ENCODE peak calls at places on chromosomes 4 and X, in eight cellular contexts. One of them, this sample, is unnamed.

GRCh38 chrX:8841911-8842310 is 40.7 kb upstream of the FAM9A start:
- DNase-seq in SK-MEL-5: no peak
- DNase-seq in activated naive CD4-positive, alpha-beta T cell treated with Interleukin-2 at 50 U/mL for 16 hours: no peak
- DNase-seq in GM12891: no peak
- DNase-seq in GM06990: no peak
- DNase-seq in activated T-helper 2 cell treated with anti-CD3 and anti-CD28 coated beads, Interferon-gamma antibody, Interleukin-2, Interleukin-4, amounts not matched to agents 10 μg/mL and 5 μg/mL and 100 μg/mL, durations not matched to agents 14 hours and 24 hours and 36 hours: no peak
- DNase-seq in activated T-cell treated with anti-CD3 and anti-CD28 coated beads for 24 hours: no peak
- DNase-seq in Right ventricle myocardium superior: no peak
- DNase-seq in this sample: no peak

GRCh38 chr4:2592572-2592971 is 56.1 kb downstream of the FAM193A start:
- DNase-seq in SK-MEL-5: no peak
- DNase-seq in activated naive CD4-positive, alpha-beta T cell treated with Interleukin-2 at 50 U/mL for 16 hours: no peak
- DNase-seq in GM12891: no peak
- DNase-seq in GM06990: no peak
- DNase-seq in activated T-helper 2 cell treated with anti-CD3 and anti-CD28 coated beads, Interferon-gamma antibody, Interleukin-2, Interleukin-4, amounts not matched to agents 10 μg/mL and 5 μg/mL and 100 μg/mL, durations not matched to agents 14 hours and 24 hours and 36 hours: no peak
- DNase-seq in activated T-cell treated with anti-CD3 and anti-CD28 coated beads for 24 hours: no peak
- DNase-seq in Right ventricle myocardium superior: no peak
- DNase-seq in this sample: no peak

GRCh38 chr4:22356996-22357596 is 158.8 kb downstream of the ADGRA3 start:
- DNase-seq in SK-MEL-5: peak
- DNase-seq in activated naive CD4-positive, alpha-beta T cell treated with Interleukin-2 at 50 U/mL for 16 hours: no peak
- DNase-seq in GM12891: peak
- DNase-seq in GM06990: no peak
- DNase-seq in activated T-helper 2 cell treated with anti-CD3 and anti-CD28 coated beads, Interferon-gamma antibody, Interleukin-2, Interleukin-4, amounts not matched to agents 10 μg/mL and 5 μg/mL and 100 μg/mL, durations not matched to agents 14 hours and 24 hours and 36 hours: no peak
- DNase-seq in activated T-cell treated with anti-CD3 and anti-CD28 coated beads for 24 hours: no peak
- DNase-seq in Right ventricle myocardium superior: no peak
- DNase-seq in this sample: no peak

GRCh38 chr4:27176400-27176799 is 315.8 kb downstream of the STIM2 start:
- DNase-seq in SK-MEL-5: peak
- DNase-seq in activated naive CD4-positive, alpha-beta T cell treated with Interleukin-2 at 50 U/mL for 16 hours: no peak
- DNase-seq in GM12891: no peak
- DNase-seq in GM06990: no peak
- DNase-seq in activated T-helper 2 cell treated with anti-CD3 and anti-CD28 coated beads, Interferon-gamma antibody, Interleukin-2, Interleukin-4, amounts not matched to agents 10 μg/mL and 5 μg/mL and 100 μg/mL, durations not matched to agents 14 hours and 24 hours and 36 hours: no peak
- DNase-seq in activated T-cell treated with anti-CD3 and anti-CD28 coated beads for 24 hours: no peak
- DNase-seq in Right ventricle myocardium superior: no peak
- DNase-seq in this sample: no peak

GRCh38 chrX:115339441-115340025 is 50.0 kb downstream of the LUZP4 start:
- DNase-seq in SK-MEL-5: no peak
- DNase-seq in activated naive CD4-positive, alpha-beta T cell treated with Interleukin-2 at 50 U/mL for 16 hours: no peak
- DNase-seq in GM12891: no peak
- DNase-seq in GM06990: no peak
- DNase-seq in activated T-helper 2 cell treated with anti-CD3 and anti-CD28 coated beads, Interferon-gamma antibody, Interleukin-2, Interleukin-4, amounts not matched to agents 10 μg/mL and 5 μg/mL and 100 μg/mL, durations not matched to agents 14 hours and 24 hours and 36 hours: no peak
- DNase-seq in activated T-cell treated with anti-CD3 and anti-CD28 coated beads for 24 hours: no peak
- DNase-seq in Right ventricle myocardium superior: no peak
- DNase-seq in this sample: no peak

GRCh38 chrX:19017271-19017670 is 33.4 kb upstream of the PHKA2 start:
- DNase-seq in SK-MEL-5: peak
- DNase-seq in activated naive CD4-positive, alpha-beta T cell treated with Interleukin-2 at 50 U/mL for 16 hours: no peak
- DNase-seq in GM12891: no peak
- DNase-seq in GM06990: no peak
- DNase-seq in activated T-helper 2 cell treated with anti-CD3 and anti-CD28 coated beads, Interferon-gamma antibody, Interleukin-2, Interleukin-4, amounts not matched to agents 10 μg/mL and 5 μg/mL and 100 μg/mL, durations not matched to agents 14 hours and 24 hours and 36 hours: no peak
- DNase-seq in activated T-cell treated with anti-CD3 and anti-CD28 coated beads for 24 hours: no peak
- DNase-seq in Right ventricle myocardium superior: no peak
- DNase-seq in this sample: no peak

GRCh38 chrX:152822383-152823086 is 8.0 kb downstream of the CETN2 start:
- DNase-seq in SK-MEL-5: no peak
- DNase-seq in activated naive CD4-positive, alpha-beta T cell treated with Interleukin-2 at 50 U/mL for 16 hours: no peak
- DNase-seq in GM12891: no peak
- DNase-seq in GM06990: no peak
- DNase-seq in activated T-helper 2 cell treated with anti-CD3 and anti-CD28 coated beads, Interferon-gamma antibody, Interleukin-2, Interleukin-4, amounts not matched to agents 10 μg/mL and 5 μg/mL and 100 μg/mL, durations not matched to agents 14 hours and 24 hours and 36 hours: no peak
- DNase-seq in activated T-cell treated with anti-CD3 and anti-CD28 coated beads for 24 hours: no peak
- DNase-seq in Right ventricle myocardium superior: no peak
- DNase-seq in this sample: no peak

GRCh38 chrX:70834587-70834986 is 73.9 kb downstream of the TEX11 start:
- DNase-seq in SK-MEL-5: no peak
- DNase-seq in activated naive CD4-positive, alpha-beta T cell treated with Interleukin-2 at 50 U/mL for 16 hours: no peak
- DNase-seq in GM12891: no peak
- DNase-seq in GM06990: no peak
- DNase-seq in activated T-helper 2 cell treated with anti-CD3 and anti-CD28 coated beads, Interferon-gamma antibody, Interleukin-2, Interleukin-4, amounts not matched to agents 10 μg/mL and 5 μg/mL and 100 μg/mL, durations not matched to agents 14 hours and 24 hours and 36 hours: no peak
- DNase-seq in activated T-cell treated with anti-CD3 and anti-CD28 coated beads for 24 hours: no peak
- DNase-seq in Right ventricle myocardium superior: no peak
- DNase-seq in this sample: no peak

GRCh38 chrX:71930298-71930697 is 19.7 kb downstream of the NHSL2 start:
- DNase-seq in SK-MEL-5: no peak
- DNase-seq in activated naive CD4-positive, alpha-beta T cell treated with Interleukin-2 at 50 U/mL for 16 hours: no peak
- DNase-seq in GM12891: no peak
- DNase-seq in GM06990: no peak
- DNase-seq in activated T-helper 2 cell treated with anti-CD3 and anti-CD28 coated beads, Interferon-gamma antibody, Interleukin-2, Interleukin-4, amounts not matched to agents 10 μg/mL and 5 μg/mL and 100 μg/mL, durations not matched to agents 14 hours and 24 hours and 36 hours: no peak
- DNase-seq in activated T-cell treated with anti-CD3 and anti-CD28 coated beads for 24 hours: no peak
- DNase-seq in Right ventricle myocardium superior: no peak
- DNase-seq in this sample: no peak

GRCh38 chr4:147617841-147618421 is 734 bp downstream of the TMEM184C start:
- DNase-seq in SK-MEL-5: no peak
- DNase-seq in activated naive CD4-positive, alpha-beta T cell treated with Interleukin-2 at 50 U/mL for 16 hours: no peak
- DNase-seq in GM12891: no peak
- DNase-seq in GM06990: no peak
- DNase-seq in activated T-helper 2 cell treated with anti-CD3 and anti-CD28 coated beads, Interferon-gamma antibody, Interleukin-2, Interleukin-4, amounts not matched to agents 10 μg/mL and 5 μg/mL and 100 μg/mL, durations not matched to agents 14 hours and 24 hours and 36 hours: no peak
- DNase-seq in activated T-cell treated with anti-CD3 and anti-CD28 coated beads for 24 hours: no peak
- DNase-seq in Right ventricle myocardium superior: no peak
- DNase-seq in this sample: no peak

GRCh38 chr4:125368161-125368560 is 53.4 kb downstream of the FAT4 start:
- DNase-seq in SK-MEL-5: no peak
- DNase-seq in activated naive CD4-positive, alpha-beta T cell treated with Interleukin-2 at 50 U/mL for 16 hours: no peak
- DNase-seq in GM12891: no peak
- DNase-seq in GM06990: no peak
- DNase-seq in activated T-helper 2 cell treated with anti-CD3 and anti-CD28 coated beads, Interferon-gamma antibody, Interleukin-2, Interleukin-4, amounts not matched to agents 10 μg/mL and 5 μg/mL and 100 μg/mL, durations not matched to agents 14 hours and 24 hours and 36 hours: no peak
- DNase-seq in activated T-cell treated with anti-CD3 and anti-CD28 coated beads for 24 hours: no peak
- DNase-seq in Right ventricle myocardium superior: no peak
- DNase-seq in this sample: no peak

GRCh38 chrX:1477801-1478458 is 25.2 kb upstream of the ASMTL start:
- DNase-seq in SK-MEL-5: no peak
- DNase-seq in activated naive CD4-positive, alpha-beta T cell treated with Interleukin-2 at 50 U/mL for 16 hours: no peak
- DNase-seq in GM12891: no peak
- DNase-seq in GM06990: no peak
- DNase-seq in activated T-helper 2 cell treated with anti-CD3 and anti-CD28 coated beads, Interferon-gamma antibody, Interleukin-2, Interleukin-4, amounts not matched to agents 10 μg/mL and 5 μg/mL and 100 μg/mL, durations not matched to agents 14 hours and 24 hours and 36 hours: peak
- DNase-seq in activated T-cell treated with anti-CD3 and anti-CD28 coated beads for 24 hours: no peak
- DNase-seq in Right ventricle myocardium superior: no peak
- DNase-seq in this sample: no peak

GRCh38 chr4:36508390-36508789 is 227.0 kb downstream of the DTHD1 start:
- DNase-seq in SK-MEL-5: no peak
- DNase-seq in activated naive CD4-positive, alpha-beta T cell treated with Interleukin-2 at 50 U/mL for 16 hours: no peak
- DNase-seq in GM12891: no peak
- DNase-seq in GM06990: no peak
- DNase-seq in activated T-helper 2 cell treated with anti-CD3 and anti-CD28 coated beads, Interferon-gamma antibody, Interleukin-2, Interleukin-4, amounts not matched to agents 10 μg/mL and 5 μg/mL and 100 μg/mL, durations not matched to agents 14 hours and 24 hours and 36 hours: no peak
- DNase-seq in activated T-cell treated with anti-CD3 and anti-CD28 coated beads for 24 hours: no peak
- DNase-seq in Right ventricle myocardium superior: no peak
- DNase-seq in this sample: no peak

GRCh38 chrX:111352424-111352823 is 59.6 kb downstream of the DCX start:
- DNase-seq in SK-MEL-5: no peak
- DNase-seq in activated naive CD4-positive, alpha-beta T cell treated with Interleukin-2 at 50 U/mL for 16 hours: no peak
- DNase-seq in GM12891: no peak
- DNase-seq in GM06990: no peak
- DNase-seq in activated T-helper 2 cell treated with anti-CD3 and anti-CD28 coated beads, Interferon-gamma antibody, Interleukin-2, Interleukin-4, amounts not matched to agents 10 μg/mL and 5 μg/mL and 100 μg/mL, durations not matched to agents 14 hours and 24 hours and 36 hours: no peak
- DNase-seq in activated T-cell treated with anti-CD3 and anti-CD28 coated beads for 24 hours: no peak
- DNase-seq in Right ventricle myocardium superior: peak
- DNase-seq in this sample: no peak

GRCh38 chr4:65167719-65168118 is 502.6 kb downstream of the EPHA5 start:
- DNase-seq in SK-MEL-5: no peak
- DNase-seq in activated naive CD4-positive, alpha-beta T cell treated with Interleukin-2 at 50 U/mL for 16 hours: no peak
- DNase-seq in GM12891: no peak
- DNase-seq in GM06990: no peak
- DNase-seq in activated T-helper 2 cell treated with anti-CD3 and anti-CD28 coated beads, Interferon-gamma antibody, Interleukin-2, Interleukin-4, amounts not matched to agents 10 μg/mL and 5 μg/mL and 100 μg/mL, durations not matched to agents 14 hours and 24 hours and 36 hours: no peak
- DNase-seq in activated T-cell treated with anti-CD3 and anti-CD28 coated beads for 24 hours: no peak
- DNase-seq in Right ventricle myocardium superior: no peak
- DNase-seq in this sample: no peak

GRCh38 chr4:176792348-176793059 is at the start of gene VEGFC:
- DNase-seq in SK-MEL-5: peak
- DNase-seq in activated naive CD4-positive, alpha-beta T cell treated with Interleukin-2 at 50 U/mL for 16 hours: no peak
- DNase-seq in GM12891: peak
- DNase-seq in GM06990: no peak
- DNase-seq in activated T-helper 2 cell treated with anti-CD3 and anti-CD28 coated beads, Interferon-gamma antibody, Interleukin-2, Interleukin-4, amounts not matched to agents 10 μg/mL and 5 μg/mL and 100 μg/mL, durations not matched to agents 14 hours and 24 hours and 36 hours: peak
- DNase-seq in activated T-cell treated with anti-CD3 and anti-CD28 coated beads for 24 hours: no peak
- DNase-seq in Right ventricle myocardium superior: peak
- DNase-seq in this sample: peak

GRCh38 chr4:53895137-53895536 is 169.3 kb downstream of the CHIC2 start:
- DNase-seq in SK-MEL-5: no peak
- DNase-seq in activated naive CD4-positive, alpha-beta T cell treated with Interleukin-2 at 50 U/mL for 16 hours: no peak
- DNase-seq in GM12891: no peak
- DNase-seq in GM06990: no peak
- DNase-seq in activated T-helper 2 cell treated with anti-CD3 and anti-CD28 coated beads, Interferon-gamma antibody, Interleukin-2, Interleukin-4, amounts not matched to agents 10 μg/mL and 5 μg/mL and 100 μg/mL, durations not matched to agents 14 hours and 24 hours and 36 hours: no peak
- DNase-seq in activated T-cell treated with anti-CD3 and anti-CD28 coated beads for 24 hours: no peak
- DNase-seq in Right ventricle myocardium superior: no peak
- DNase-seq in this sample: no peak

GRCh38 chr4:55018978-55019377 is 106.4 kb downstream of the KDR start:
- DNase-seq in SK-MEL-5: no peak
- DNase-seq in activated naive CD4-positive, alpha-beta T cell treated with Interleukin-2 at 50 U/mL for 16 hours: no peak
- DNase-seq in GM12891: no peak
- DNase-seq in GM06990: no peak
- DNase-seq in activated T-helper 2 cell treated with anti-CD3 and anti-CD28 coated beads, Interferon-gamma antibody, Interleukin-2, Interleukin-4, amounts not matched to agents 10 μg/mL and 5 μg/mL and 100 μg/mL, durations not matched to agents 14 hours and 24 hours and 36 hours: no peak
- DNase-seq in activated T-cell treated with anti-CD3 and anti-CD28 coated beads for 24 hours: no peak
- DNase-seq in Right ventricle myocardium superior: no peak
- DNase-seq in this sample: no peak

GRCh38 chr4:71026086-71026485 is 32.6 kb downstream of the DCK start:
- DNase-seq in SK-MEL-5: peak
- DNase-seq in activated naive CD4-positive, alpha-beta T cell treated with Interleukin-2 at 50 U/mL for 16 hours: no peak
- DNase-seq in GM12891: no peak
- DNase-seq in GM06990: no peak
- DNase-seq in activated T-helper 2 cell treated with anti-CD3 and anti-CD28 coated beads, Interferon-gamma antibody, Interleukin-2, Interleukin-4, amounts not matched to agents 10 μg/mL and 5 μg/mL and 100 μg/mL, durations not matched to agents 14 hours and 24 hours and 36 hours: no peak
- DNase-seq in activated T-cell treated with anti-CD3 and anti-CD28 coated beads for 24 hours: no peak
- DNase-seq in Right ventricle myocardium superior: no peak
- DNase-seq in this sample: no peak

GRCh38 chr4:1199556-1200331 is 27.4 kb upstream of the SPON2 start:
- DNase-seq in SK-MEL-5: no peak
- DNase-seq in activated naive CD4-positive, alpha-beta T cell treated with Interleukin-2 at 50 U/mL for 16 hours: no peak
- DNase-seq in GM12891: no peak
- DNase-seq in GM06990: peak
- DNase-seq in activated T-helper 2 cell treated with anti-CD3 and anti-CD28 coated beads, Interferon-gamma antibody, Interleukin-2, Interleukin-4, amounts not matched to agents 10 μg/mL and 5 μg/mL and 100 μg/mL, durations not matched to agents 14 hours and 24 hours and 36 hours: no peak
- DNase-seq in activated T-cell treated with anti-CD3 and anti-CD28 coated beads for 24 hours: no peak
- DNase-seq in Right ventricle myocardium superior: peak
- DNase-seq in this sample: peak

GRCh38 chrX:138127314-138127713 is 561.4 kb downstream of the ZIC3 start:
- DNase-seq in SK-MEL-5: no peak
- DNase-seq in activated naive CD4-positive, alpha-beta T cell treated with Interleukin-2 at 50 U/mL for 16 hours: no peak
- DNase-seq in GM12891: no peak
- DNase-seq in GM06990: no peak
- DNase-seq in activated T-helper 2 cell treated with anti-CD3 and anti-CD28 coated beads, Interferon-gamma antibody, Interleukin-2, Interleukin-4, amounts not matched to agents 10 μg/mL and 5 μg/mL and 100 μg/mL, durations not matched to agents 14 hours and 24 hours and 36 hours: no peak
- DNase-seq in activated T-cell treated with anti-CD3 and anti-CD28 coated beads for 24 hours: no peak
- DNase-seq in Right ventricle myocardium superior: no peak
- DNase-seq in this sample: no peak

GRCh38 chr4:25795566-25796454 is 67.0 kb downstream of the SEL1L3 start:
- DNase-seq in SK-MEL-5: no peak
- DNase-seq in activated naive CD4-positive, alpha-beta T cell treated with Interleukin-2 at 50 U/mL for 16 hours: no peak
- DNase-seq in GM12891: no peak
- DNase-seq in GM06990: no peak
- DNase-seq in activated T-helper 2 cell treated with anti-CD3 and anti-CD28 coated beads, Interferon-gamma antibody, Interleukin-2, Interleukin-4, amounts not matched to agents 10 μg/mL and 5 μg/mL and 100 μg/mL, durations not matched to agents 14 hours and 24 hours and 36 hours: no peak
- DNase-seq in activated T-cell treated with anti-CD3 and anti-CD28 coated beads for 24 hours: no peak
- DNase-seq in Right ventricle myocardium superior: no peak
- DNase-seq in this sample: no peak

GRCh38 chr4:174316546-174316945 is 32.8 kb downstream of the CEP44 start:
- DNase-seq in SK-MEL-5: no peak
- DNase-seq in activated naive CD4-positive, alpha-beta T cell treated with Interleukin-2 at 50 U/mL for 16 hours: no peak
- DNase-seq in GM12891: no peak
- DNase-seq in GM06990: no peak
- DNase-seq in activated T-helper 2 cell treated with anti-CD3 and anti-CD28 coated beads, Interferon-gamma antibody, Interleukin-2, Interleukin-4, amounts not matched to agents 10 μg/mL and 5 μg/mL and 100 μg/mL, durations not matched to agents 14 hours and 24 hours and 36 hours: no peak
- DNase-seq in activated T-cell treated with anti-CD3 and anti-CD28 coated beads for 24 hours: no peak
- DNase-seq in Right ventricle myocardium superior: no peak
- DNase-seq in this sample: no peak

GRCh38 chrX:148609766-148610698 is 109.6 kb downstream of the AFF2 start:
- DNase-seq in SK-MEL-5: no peak
- DNase-seq in activated naive CD4-positive, alpha-beta T cell treated with Interleukin-2 at 50 U/mL for 16 hours: no peak
- DNase-seq in GM12891: no peak
- DNase-seq in GM06990: peak
- DNase-seq in activated T-helper 2 cell treated with anti-CD3 and anti-CD28 coated beads, Interferon-gamma antibody, Interleukin-2, Interleukin-4, amounts not matched to agents 10 μg/mL and 5 μg/mL and 100 μg/mL, durations not matched to agents 14 hours and 24 hours and 36 hours: no peak
- DNase-seq in activated T-cell treated with anti-CD3 and anti-CD28 coated beads for 24 hours: peak
- DNase-seq in Right ventricle myocardium superior: no peak
- DNase-seq in this sample: no peak

GRCh38 chr4:10115657-10116624 is 658 bp downstream of the WDR1 start:
- DNase-seq in SK-MEL-5: peak
- DNase-seq in activated naive CD4-positive, alpha-beta T cell treated with Interleukin-2 at 50 U/mL for 16 hours: peak
- DNase-seq in GM12891: peak
- DNase-seq in GM06990: peak
- DNase-seq in activated T-helper 2 cell treated with anti-CD3 and anti-CD28 coated beads, Interferon-gamma antibody, Interleukin-2, Interleukin-4, amounts not matched to agents 10 μg/mL and 5 μg/mL and 100 μg/mL, durations not matched to agents 14 hours and 24 hours and 36 hours: peak
- DNase-seq in activated T-cell treated with anti-CD3 and anti-CD28 coated beads for 24 hours: peak
- DNase-seq in Right ventricle myocardium superior: peak
- DNase-seq in this sample: peak

GRCh38 chr4:88352062-88352461 is 26.6 kb upstream of the HERC6 start:
- DNase-seq in SK-MEL-5: no peak
- DNase-seq in activated naive CD4-positive, alpha-beta T cell treated with Interleukin-2 at 50 U/mL for 16 hours: no peak
- DNase-seq in GM12891: no peak
- DNase-seq in GM06990: no peak
- DNase-seq in activated T-helper 2 cell treated with anti-CD3 and anti-CD28 coated beads, Interferon-gamma antibody, Interleukin-2, Interleukin-4, amounts not matched to agents 10 μg/mL and 5 μg/mL and 100 μg/mL, durations not matched to agents 14 hours and 24 hours and 36 hours: no peak
- DNase-seq in activated T-cell treated with anti-CD3 and anti-CD28 coated beads for 24 hours: no peak
- DNase-seq in Right ventricle myocardium superior: no peak
- DNase-seq in this sample: no peak

GRCh38 chr4:5054532-5054931 is 3.3 kb downstream of the STK32B start:
- DNase-seq in SK-MEL-5: no peak
- DNase-seq in activated naive CD4-positive, alpha-beta T cell treated with Interleukin-2 at 50 U/mL for 16 hours: no peak
- DNase-seq in GM12891: no peak
- DNase-seq in GM06990: no peak
- DNase-seq in activated T-helper 2 cell treated with anti-CD3 and anti-CD28 coated beads, Interferon-gamma antibody, Interleukin-2, Interleukin-4, amounts not matched to agents 10 μg/mL and 5 μg/mL and 100 μg/mL, durations not matched to agents 14 hours and 24 hours and 36 hours: no peak
- DNase-seq in activated T-cell treated with anti-CD3 and anti-CD28 coated beads for 24 hours: no peak
- DNase-seq in Right ventricle myocardium superior: no peak
- DNase-seq in this sample: no peak

GRCh38 chr4:5922556-5922955 is 29.7 kb upstream of the CRMP1 start:
- DNase-seq in SK-MEL-5: no peak
- DNase-seq in activated naive CD4-positive, alpha-beta T cell treated with Interleukin-2 at 50 U/mL for 16 hours: no peak
- DNase-seq in GM12891: no peak
- DNase-seq in GM06990: no peak
- DNase-seq in activated T-helper 2 cell treated with anti-CD3 and anti-CD28 coated beads, Interferon-gamma antibody, Interleukin-2, Interleukin-4, amounts not matched to agents 10 μg/mL and 5 μg/mL and 100 μg/mL, durations not matched to agents 14 hours and 24 hours and 36 hours: no peak
- DNase-seq in activated T-cell treated with anti-CD3 and anti-CD28 coated beads for 24 hours: no peak
- DNase-seq in Right ventricle myocardium superior: no peak
- DNase-seq in this sample: no peak

GRCh38 chr4:155758500-155759371 is at the start of gene GUCY1B1:
- DNase-seq in SK-MEL-5: peak
- DNase-seq in activated naive CD4-positive, alpha-beta T cell treated with Interleukin-2 at 50 U/mL for 16 hours: peak
- DNase-seq in GM12891: peak
- DNase-seq in GM06990: peak
- DNase-seq in activated T-helper 2 cell treated with anti-CD3 and anti-CD28 coated beads, Interferon-gamma antibody, Interleukin-2, Interleukin-4, amounts not matched to agents 10 μg/mL and 5 μg/mL and 100 μg/mL, durations not matched to agents 14 hours and 24 hours and 36 hours: peak
- DNase-seq in activated T-cell treated with anti-CD3 and anti-CD28 coated beads for 24 hours: peak
- DNase-seq in Right ventricle myocardium superior: peak
- DNase-seq in this sample: peak

GRCh38 chrX:55159556-55159955 is 60.6 kb upstream of the PAGE5 start:
- DNase-seq in SK-MEL-5: no peak
- DNase-seq in activated naive CD4-positive, alpha-beta T cell treated with Interleukin-2 at 50 U/mL for 16 hours: no peak
- DNase-seq in GM12891: no peak
- DNase-seq in GM06990: no peak
- DNase-seq in activated T-helper 2 cell treated with anti-CD3 and anti-CD28 coated beads, Interferon-gamma antibody, Interleukin-2, Interleukin-4, amounts not matched to agents 10 μg/mL and 5 μg/mL and 100 μg/mL, durations not matched to agents 14 hours and 24 hours and 36 hours: no peak
- DNase-seq in activated T-cell treated with anti-CD3 and anti-CD28 coated beads for 24 hours: no peak
- DNase-seq in Right ventricle myocardium superior: no peak
- DNase-seq in this sample: no peak